ENCODE peak calls at places on chromosomes 12 and 14, in ten cellular contexts. One of them, this sample, is unnamed.

GRCh38 chr12:31393004-31393550 is 67.1 kb upstream of the SINHCAF start:
- DNase-seq in mammary epithelial cell: no peak
- DNase-seq in HL-60: no peak
- DNase-seq in SJCRH30: no peak
- DNase-seq in A673: no peak
- DNase-seq in HepG2: no peak
- DNase-seq in ascending aorta: no peak
- DNase-seq in breast epithelium: no peak
- DNase-seq in AG09309: no peak
- DNase-seq in GM23338: no peak
- DNase-seq in this sample: no peak

GRCh38 chr14:92905667-92906066 is 17.3 kb upstream of the CHGA start:
- DNase-seq in mammary epithelial cell: no peak
- DNase-seq in HL-60: no peak
- DNase-seq in SJCRH30: no peak
- DNase-seq in A673: no peak
- DNase-seq in HepG2: peak
- DNase-seq in ascending aorta: no peak
- DNase-seq in breast epithelium: no peak
- DNase-seq in AG09309: no peak
- DNase-seq in GM23338: no peak
- DNase-seq in this sample: no peak

GRCh38 chr12:67484788-67485480 is 163.6 kb upstream of the DYRK2 start:
- DNase-seq in mammary epithelial cell: no peak
- DNase-seq in HL-60: no peak
- DNase-seq in SJCRH30: no peak
- DNase-seq in A673: no peak
- DNase-seq in HepG2: no peak
- DNase-seq in ascending aorta: no peak
- DNase-seq in breast epithelium: no peak
- DNase-seq in AG09309: no peak
- DNase-seq in GM23338: no peak
- DNase-seq in this sample: no peak

GRCh38 chr12:122046145-122046544 is 24.5 kb downstream of the BCL7A start:
- DNase-seq in mammary epithelial cell: no peak
- DNase-seq in HL-60: no peak
- DNase-seq in SJCRH30: no peak
- DNase-seq in A673: no peak
- DNase-seq in HepG2: no peak
- DNase-seq in ascending aorta: no peak
- DNase-seq in breast epithelium: no peak
- DNase-seq in AG09309: no peak
- DNase-seq in GM23338: no peak
- DNase-seq in this sample: no peak

GRCh38 chr12:75721231-75721641 is 209.8 kb upstream of the KRR1 start:
- DNase-seq in mammary epithelial cell: no peak
- DNase-seq in HL-60: no peak
- DNase-seq in SJCRH30: no peak
- DNase-seq in A673: peak
- DNase-seq in HepG2: no peak
- DNase-seq in ascending aorta: no peak
- DNase-seq in breast epithelium: no peak
- DNase-seq in AG09309: no peak
- DNase-seq in GM23338: no peak
- DNase-seq in this sample: no peak

GRCh38 chr12:88884600-88884999 is 304.3 kb upstream of the KITLG start:
- DNase-seq in mammary epithelial cell: no peak
- DNase-seq in HL-60: no peak
- DNase-seq in SJCRH30: no peak
- DNase-seq in A673: no peak
- DNase-seq in HepG2: no peak
- DNase-seq in ascending aorta: no peak
- DNase-seq in breast epithelium: no peak
- DNase-seq in AG09309: no peak
- DNase-seq in GM23338: no peak
- DNase-seq in this sample: no peak

GRCh38 chr14:35257809-35258208 is 34.4 kb upstream of the PSMA6 start:
- DNase-seq in mammary epithelial cell: no peak
- DNase-seq in HL-60: no peak
- DNase-seq in SJCRH30: no peak
- DNase-seq in A673: no peak
- DNase-seq in HepG2: no peak
- DNase-seq in ascending aorta: no peak
- DNase-seq in breast epithelium: no peak
- DNase-seq in AG09309: peak
- DNase-seq in GM23338: no peak
- DNase-seq in this sample: no peak

GRCh38 chr12:132348176-132348575 is 18.8 kb upstream of the GALNT9 start:
- DNase-seq in mammary epithelial cell: no peak
- DNase-seq in HL-60: no peak
- DNase-seq in SJCRH30: no peak
- DNase-seq in A673: no peak
- DNase-seq in HepG2: no peak
- DNase-seq in ascending aorta: no peak
- DNase-seq in breast epithelium: no peak
- DNase-seq in AG09309: no peak
- DNase-seq in GM23338: no peak
- DNase-seq in this sample: no peak

GRCh38 chr12:47650469-47650868 is 55.4 kb downstream of the RPAP3 start:
- DNase-seq in mammary epithelial cell: no peak
- DNase-seq in HL-60: no peak
- DNase-seq in SJCRH30: no peak
- DNase-seq in A673: no peak
- DNase-seq in HepG2: no peak
- DNase-seq in ascending aorta: no peak
- DNase-seq in breast epithelium: no peak
- DNase-seq in AG09309: no peak
- DNase-seq in GM23338: no peak
- DNase-seq in this sample: no peak

GRCh38 chr12:47652491-47653234 is 53.2 kb downstream of the RPAP3 start:
- DNase-seq in mammary epithelial cell: no peak
- DNase-seq in HL-60: peak
- DNase-seq in SJCRH30: peak
- DNase-seq in A673: peak
- DNase-seq in HepG2: peak
- DNase-seq in ascending aorta: no peak
- DNase-seq in breast epithelium: no peak
- DNase-seq in AG09309: no peak
- DNase-seq in GM23338: peak
- DNase-seq in this sample: no peak

GRCh38 chr12:47648056-47648579 is 57.7 kb downstream of the RPAP3 start:
- DNase-seq in mammary epithelial cell: no peak
- DNase-seq in HL-60: no peak
- DNase-seq in SJCRH30: no peak
- DNase-seq in A673: no peak
- DNase-seq in HepG2: no peak
- DNase-seq in ascending aorta: no peak
- DNase-seq in breast epithelium: no peak
- DNase-seq in AG09309: no peak
- DNase-seq in GM23338: no peak
- DNase-seq in this sample: no peak

GRCh38 chr12:47649381-47649780 is 56.4 kb downstream of the RPAP3 start:
- DNase-seq in mammary epithelial cell: no peak
- DNase-seq in HL-60: no peak
- DNase-seq in SJCRH30: no peak
- DNase-seq in A673: no peak
- DNase-seq in HepG2: no peak
- DNase-seq in ascending aorta: no peak
- DNase-seq in breast epithelium: no peak
- DNase-seq in AG09309: no peak
- DNase-seq in GM23338: no peak
- DNase-seq in this sample: no peak

DNA sequence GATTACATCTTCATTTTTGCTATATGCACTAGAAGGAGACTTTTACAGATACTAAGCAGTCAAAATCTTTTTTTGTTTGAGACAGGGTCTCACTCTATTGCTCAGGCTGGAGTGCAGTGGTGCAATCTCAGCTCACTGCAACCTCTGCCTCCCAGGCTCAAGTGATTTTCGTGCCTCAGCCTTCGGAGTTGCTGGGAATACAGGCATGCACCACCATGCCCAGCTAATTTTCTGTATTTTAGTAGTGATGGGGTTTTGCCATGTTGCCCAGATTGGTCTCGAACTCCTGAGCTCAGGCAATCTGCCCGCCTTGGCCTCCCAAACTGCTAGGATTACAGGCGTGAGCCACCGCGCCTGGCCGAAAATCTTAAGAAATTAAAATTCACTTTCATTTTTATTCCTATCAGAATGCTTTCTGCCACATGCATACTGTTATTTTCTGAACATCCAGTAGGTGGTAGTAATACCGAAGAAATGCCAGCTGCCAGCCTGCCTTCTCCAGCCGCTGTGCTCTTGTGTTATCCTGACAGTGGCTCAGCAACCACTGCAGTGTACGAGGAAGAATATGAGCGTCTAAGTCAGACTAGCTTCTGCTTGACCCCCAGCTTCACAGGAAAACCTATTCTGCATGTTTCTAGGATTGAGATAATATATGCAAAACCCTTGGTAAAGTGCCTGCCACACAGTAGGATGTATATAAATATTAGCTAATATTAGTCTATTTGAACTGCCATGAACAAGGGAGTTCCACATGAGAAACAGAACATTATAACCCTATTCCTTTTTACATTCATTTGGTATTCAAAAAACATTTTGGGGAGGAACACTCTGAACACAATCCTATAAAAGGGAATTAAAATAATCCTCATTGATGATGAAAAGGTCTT is 54.2 kb downstream of the RPAP3 start:
- DNase-seq in mammary epithelial cell: peak
- DNase-seq in HL-60: peak
- DNase-seq in SJCRH30: peak
- DNase-seq in A673: peak
- DNase-seq in HepG2: peak
- DNase-seq in ascending aorta: no peak
- DNase-seq in breast epithelium: peak
- DNase-seq in AG09309: peak
- DNase-seq in GM23338: peak
- DNase-seq in this sample: peak
- H3K4me3 ChIP-seq in mammary epithelial cell: no peak
- H3K4me3 ChIP-seq in HL-60: no peak
- H3K4me3 ChIP-seq in SJCRH30: no peak
- H3K4me3 ChIP-seq in A673: no peak
- H3K4me3 ChIP-seq in HepG2: no peak
- H3K4me3 ChIP-seq in ascending aorta: no peak
- H3K4me3 ChIP-seq in breast epithelium: no peak
- H3K4me3 ChIP-seq in AG09309: no peak
- H3K4me3 ChIP-seq in GM23338: no peak
- H3K4me3 ChIP-seq in this sample: no peak

DNA sequence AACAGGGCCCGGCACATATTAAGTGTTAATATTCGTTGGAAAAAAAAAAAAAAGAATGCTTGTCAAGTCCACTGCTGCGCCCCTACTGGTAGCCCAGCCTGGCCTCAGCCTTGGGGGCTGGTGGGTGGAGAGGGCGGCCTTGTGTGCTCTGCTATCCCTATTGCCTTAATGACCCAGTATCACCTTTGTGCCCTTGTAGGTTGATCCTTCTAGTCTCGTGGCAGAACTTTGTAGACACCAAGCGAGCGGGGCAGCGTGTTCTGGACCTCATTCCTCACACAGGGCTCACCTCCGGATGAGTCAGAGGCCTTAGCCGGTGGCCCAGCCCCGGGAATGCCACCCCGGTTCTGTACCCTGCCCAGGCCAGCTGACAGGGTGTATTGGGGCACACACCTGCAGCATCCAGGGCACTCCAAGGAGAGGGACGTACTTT is 1.8 kb upstream of the RCOR1 start:
- DNase-seq in mammary epithelial cell: peak
- DNase-seq in HL-60: no peak
- DNase-seq in SJCRH30: no peak
- DNase-seq in A673: no peak
- DNase-seq in HepG2: peak
- DNase-seq in ascending aorta: no peak
- DNase-seq in breast epithelium: no peak
- DNase-seq in AG09309: no peak
- DNase-seq in GM23338: peak
- DNase-seq in this sample: no peak
- H3K4me3 ChIP-seq in mammary epithelial cell: peak
- H3K4me3 ChIP-seq in HL-60: no peak
- H3K4me3 ChIP-seq in SJCRH30: peak
- H3K4me3 ChIP-seq in A673: peak
- H3K4me3 ChIP-seq in HepG2: peak
- H3K4me3 ChIP-seq in ascending aorta: no peak
- H3K4me3 ChIP-seq in breast epithelium: no peak
- H3K4me3 ChIP-seq in AG09309: peak
- H3K4me3 ChIP-seq in GM23338: peak
- H3K4me3 ChIP-seq in this sample: peak

DNA sequence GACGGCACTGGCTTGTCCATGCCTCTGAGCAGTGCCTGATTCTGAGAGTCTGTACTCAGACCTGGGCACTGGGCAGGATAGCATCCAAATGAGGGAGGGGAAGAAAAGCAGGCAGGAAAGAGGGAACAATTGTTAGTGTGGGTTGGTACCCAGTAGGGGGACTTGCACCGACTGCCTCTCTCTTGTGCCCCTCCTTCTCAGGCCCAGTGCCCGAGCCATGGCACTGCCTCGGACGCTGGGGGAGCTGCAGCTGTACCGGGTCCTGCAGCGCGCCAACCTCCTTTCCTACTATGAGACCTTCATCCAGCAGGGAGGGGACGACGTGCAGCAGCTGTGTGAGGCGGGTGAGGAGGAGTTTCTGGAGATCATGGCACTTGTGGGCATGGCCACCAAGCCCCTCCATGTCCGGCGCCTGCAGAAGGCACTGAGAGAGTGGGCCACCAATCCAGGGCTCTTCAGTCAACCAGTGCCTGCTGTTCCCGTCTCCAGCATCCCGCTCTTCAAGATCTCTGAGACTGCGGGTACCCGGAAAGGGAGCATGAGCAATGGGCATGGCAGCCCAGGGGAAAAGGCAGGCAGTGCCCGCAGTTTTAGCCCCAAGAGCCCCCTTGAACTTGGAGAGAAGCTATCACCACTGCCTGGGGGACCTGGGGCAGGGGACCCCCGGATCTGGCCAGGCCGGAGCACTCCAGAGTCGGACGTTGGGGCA is 2.2 kb downstream of the NAB2 start:
- DNase-seq in mammary epithelial cell: no peak
- DNase-seq in HL-60: no peak
- DNase-seq in SJCRH30: peak
- DNase-seq in A673: peak
- DNase-seq in HepG2: no peak
- DNase-seq in ascending aorta: no peak
- DNase-seq in breast epithelium: no peak
- DNase-seq in AG09309: no peak
- DNase-seq in GM23338: no peak
- DNase-seq in this sample: no peak
- H3K4me3 ChIP-seq in mammary epithelial cell: peak
- H3K4me3 ChIP-seq in HL-60: no peak
- H3K4me3 ChIP-seq in SJCRH30: no peak
- H3K4me3 ChIP-seq in A673: peak
- H3K4me3 ChIP-seq in HepG2: peak
- H3K4me3 ChIP-seq in ascending aorta: peak
- H3K4me3 ChIP-seq in breast epithelium: peak
- H3K4me3 ChIP-seq in AG09309: peak
- H3K4me3 ChIP-seq in GM23338: no peak
- H3K4me3 ChIP-seq in this sample: peak

DNA sequence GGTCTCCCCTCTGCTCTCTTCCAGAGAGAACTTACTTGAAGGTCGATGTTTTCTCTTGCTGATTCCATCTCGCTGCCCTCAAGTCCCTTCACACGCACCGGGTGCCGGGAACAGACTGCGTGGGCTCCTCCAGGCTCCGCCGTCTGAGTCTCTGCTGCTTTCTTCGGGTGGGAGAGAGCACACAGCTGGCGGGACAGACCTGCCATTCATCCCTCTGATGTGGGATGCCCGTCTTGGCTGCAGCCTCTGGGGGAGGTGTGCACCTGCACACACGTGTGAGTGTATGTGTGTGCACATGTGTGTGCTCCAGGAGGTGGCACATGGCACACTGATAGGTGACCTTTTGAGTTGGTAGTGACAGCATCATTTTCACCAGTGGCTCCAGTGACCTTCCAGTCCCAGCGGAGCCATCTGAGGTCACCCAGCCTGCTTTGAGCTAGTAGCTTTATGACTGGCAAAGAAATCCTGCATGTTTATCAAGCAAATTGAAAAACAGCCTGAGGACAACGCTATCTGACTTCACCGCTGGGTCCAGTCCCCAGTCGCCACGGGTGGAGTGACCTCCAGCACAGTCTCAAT is at the start of gene NINJ2:
- DNase-seq in mammary epithelial cell: no peak
- DNase-seq in HL-60: no peak
- DNase-seq in SJCRH30: no peak
- DNase-seq in A673: no peak
- DNase-seq in HepG2: no peak
- DNase-seq in ascending aorta: no peak
- DNase-seq in breast epithelium: no peak
- DNase-seq in AG09309: no peak
- DNase-seq in GM23338: no peak
- DNase-seq in this sample: no peak
- H3K4me3 ChIP-seq in mammary epithelial cell: peak
- H3K4me3 ChIP-seq in HL-60: peak
- H3K4me3 ChIP-seq in SJCRH30: peak
- H3K4me3 ChIP-seq in A673: no peak
- H3K4me3 ChIP-seq in HepG2: no peak
- H3K4me3 ChIP-seq in ascending aorta: peak
- H3K4me3 ChIP-seq in breast epithelium: peak
- H3K4me3 ChIP-seq in AG09309: peak
- H3K4me3 ChIP-seq in GM23338: no peak
- H3K4me3 ChIP-seq in this sample: no peak